ENCODE peak calls at places on chromosomes 3 and 15, in five cellular contexts. S is left lung; J is pancreas; I is CD8-positive, alpha-beta T cell; W is naive thymus-derived CD4-positive, alpha-beta T cell. G is an unnamed sample. For H3K9me3, the result is how much of the 10 kb centered on the place peaks cover.

GRCh38 chr3:13108861-13109260 is 35.6 kb upstream of the IQSEC1 start:
- DNase-seq in J (no peak), W (no peak), I (no peak), S (peak), G (no peak)

GRCh38 chr15:38758001-38758400 is 193.4 kb upstream of the RASGRP1 start:
- DNase-seq in I (no peak), W (no peak), J (no peak), S (no peak), G (no peak)

GRCh38 chr3:8734137-8734878 is 706 bp downstream of the CAV3 start:
- DNase-seq in I (no peak), J (no peak), W (no peak), S (no peak), G (no peak)

GRCh38 chr3:119588112-119588511 is 8.8 kb downstream of the ADPRH start:
- DNase-seq in S (peak), W (no peak), J (peak), I (no peak), G (no peak)

GRCh38 chr3:20589275-20589674 is 403.3 kb upstream of the SGO1 start:
- DNase-seq in S (no peak), I (no peak), W (no peak), J (no peak), G (no peak)

GRCh38 chr3:159881828-159882309 is 106.8 kb upstream of the IL12A start:
- DNase-seq in S (no peak), J (no peak), W (no peak), I (no peak), G (no peak)

GRCh38 chr15:60460931-60461330 is 18.0 kb downstream of the ICE2 start:
- DNase-seq in S (no peak), W (no peak), I (no peak), J (no peak), G (no peak)

GRCh38 chr15:56964182-56964581 is 45.7 kb downstream of the TCF12 start:
- DNase-seq in J (no peak), W (no peak), S (no peak), I (no peak), G (no peak)

GRCh38 chr15:80736571-80736970 is 41.5 kb downstream of the ABHD17C start:
- DNase-seq in S (no peak), W (no peak), J (no peak), I (no peak), G (no peak)

GRCh38 chr3:29156071-29156715 is 124.7 kb upstream of the RBMS3 start:
- DNase-seq in J (no peak), S (no peak), W (no peak), I (no peak), G (no peak)

GRCh38 chr3:72889310-72890165 is 1.7 kb downstream of the GXYLT2 start:
- DNase-seq in I (no peak), S (no peak), J (no peak), W (no peak), G (no peak)

GRCh38 chr15:48964898-48965297 is 1.2 kb upstream of the SHC4 start:
- DNase-seq in J (no peak), W (no peak), S (no peak), I (no peak), G (no peak)

GRCh38 chr15:68176601-68177000 is 28.5 kb downstream of the CALML4 start:
- DNase-seq in W (no peak), S (no peak), J (no peak), I (no peak), G (no peak)

GRCh38 chr3:61872077-61872706 is 310.8 kb downstream of the PTPRG start:
- DNase-seq in W (no peak), S (no peak), I (no peak), J (no peak), G (no peak)

GRCh38 chr3:20846792-20847191 is 660.8 kb upstream of the SGO1 start:
- DNase-seq in I (no peak), W (no peak), S (no peak), J (no peak), G (no peak)

GRCh38 chr3:77412591-77412990 is 372.7 kb downstream of the ROBO2 start:
- DNase-seq in I (no peak), W (no peak), S (no peak), J (no peak), G (no peak)

GRCh38 chr3:46946856-46947544 is 29.5 kb downstream of the CCDC12 start:
- DNase-seq in J (no peak), W (no peak), S (no peak), I (peak), G (peak)

GRCh38 chr3:64957639-64958038 is 269.8 kb upstream of the ADAMTS9 start:
- DNase-seq in S (no peak), I (no peak), W (no peak), J (no peak), G (no peak)

GRCh38 chr3:57942872-57943283 is 65.3 kb upstream of the FLNB start:
- DNase-seq in J (peak), I (no peak), S (peak), W (no peak), G (no peak)

GRCh38 chr3:15055019-15055557 is 10.0 kb downstream of the MRPS25 start:
- DNase-seq in J (no peak), S (no peak), W (no peak), I (no peak), G (peak)

GRCh38 chr15:81038975-81039607 is 38.4 kb downstream of the TLNRD1 start:
- DNase-seq in J (peak), I (no peak), S (peak), W (no peak), G (no peak)

GRCh38 chr3:127751163-127751621 is 71.1 kb downstream of the MGLL start:
- DNase-seq in W (no peak), J (no peak), I (no peak), S (no peak), G (no peak)

GRCh38 chr15:67180035-67180434 is 74.4 kb downstream of the AAGAB start:
- DNase-seq in W (no peak), J (no peak), S (no peak), I (no peak), G (no peak)

GRCh38 chr3:196168808-196169391 is 42.3 kb downstream of the ZDHHC19 start:
- DNase-seq in I (no peak), J (peak), W (no peak), S (no peak), G (no peak)

GRCh38 chr3:171833775-171834460 is 9.2 kb upstream of the TMEM212 start:
- DNase-seq in J (peak), W (no peak), I (no peak), S (no peak), G (no peak)

GRCh38 chr15:31606261-31606669 is 279.6 kb downstream of the KLF13 start:
- DNase-seq in I (no peak), W (no peak), J (no peak), S (no peak), G (no peak)

GRCh38 chr15:38698215-38698614 is 133.6 kb upstream of the RASGRP1 start:
- DNase-seq in S (no peak), W (no peak), J (no peak), I (no peak), G (peak)

GRCh38 chr3:71341721-71342120 is 241.8 kb downstream of the FOXP1 start:
- DNase-seq in J (no peak), I (no peak), S (no peak), W (no peak), G (no peak)

GRCh38 chr3:161320837-161321236 is 50.5 kb downstream of the SPTSSB start:
- DNase-seq in J (no peak), S (no peak), I (no peak), W (no peak), G (no peak)

GRCh38 chr3:72580246-72580756 is 267.9 kb downstream of the SHQ1 start:
- DNase-seq in W (no peak), I (no peak), J (no peak), S (no peak), G (no peak)

GRCh38 chr3:164687211-164687610 is 391.1 kb downstream of the SI start:
- DNase-seq in I (no peak), S (no peak), J (no peak), W (no peak), G (no peak)

GRCh38 chr15:47768730-47769129 is 51.4 kb downstream of the SEMA6D start:
- DNase-seq in J (no peak), W (no peak), S (no peak), I (no peak), G (no peak)

GRCh38 chr15:34616613-34617012 is 33.2 kb upstream of the GOLGA8B start:
- DNase-seq in I (no peak), J (no peak), W (no peak), S (no peak), G (no peak)

GRCh38 chr3:53140575-53141467 is 10.6 kb upstream of the RFT1 start:
- DNase-seq in I (no peak), J (no peak), S (no peak), W (no peak), G (no peak)

GRCh38 chr3:71066849-71067261 is 516.7 kb downstream of the FOXP1 start:
- DNase-seq in I (no peak), J (peak), S (no peak), W (peak), G (no peak)

GRCh38 chr3:32577174-32577573 is 6.5 kb upstream of the DYNC1LI1 start:
- DNase-seq in I (no peak), J (no peak), S (no peak), W (no peak), G (no peak)

GRCh38 chr3:188416041-188416440 is 262.1 kb downstream of the LPP start:
- DNase-seq in I (no peak), J (no peak), S (no peak), W (no peak), G (no peak)

GRCh38 chr15:77183066-77183465 is 112.2 kb upstream of the TSPAN3 start:
- DNase-seq in I (no peak), S (no peak), W (no peak), J (no peak), G (no peak)

GRCh38 chr3:190242147-190242546 is 80.1 kb downstream of the CLDN1 start:
- DNase-seq in I (no peak), S (no peak), J (no peak), W (no peak), G (no peak)
- H3K9me3 ChIP-seq in I (under half), S (under half), J (under half), W (under half), G (under half)

DNA sequence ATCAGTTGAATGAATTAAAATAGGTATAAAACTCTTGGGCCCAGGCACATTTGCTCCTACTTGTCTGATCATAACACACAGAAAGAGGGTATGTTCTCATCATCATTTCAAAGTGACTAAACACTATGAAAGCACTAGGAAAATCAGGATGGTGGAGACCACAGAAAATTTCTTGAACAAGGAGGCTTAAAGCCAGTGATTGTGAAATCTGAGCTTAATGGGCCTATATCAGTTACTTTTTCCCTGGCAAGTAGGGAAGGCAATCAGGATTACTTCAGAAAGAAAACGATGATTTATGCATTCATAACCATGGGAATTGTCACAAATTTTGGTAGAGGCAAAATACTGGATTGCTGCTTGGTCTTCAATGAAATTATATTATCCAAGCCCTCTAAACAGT is 434.4 kb upstream of the CNTN4 start:
- DNase-seq in W (no peak), S (no peak), I (no peak), J (no peak), G (no peak)
- H3K9me3 ChIP-seq in W (under half), S (under half), I (under half), J (under half), G (under half)

GRCh38 chr15:69493406-69493805 is 40.8 kb downstream of the RPLP1 start:
- DNase-seq in I (no peak), S (no peak), W (no peak), J (no peak), G (no peak)
- H3K9me3 ChIP-seq in I (under half), S (under half), W (under half), J (under half), G (under half)

GRCh38 chr15:25226360-25226759 is 212.5 kb downstream of the UBE3A start:
- DNase-seq in I (no peak), J (no peak), W (no peak), S (no peak), G (no peak)
- H3K9me3 ChIP-seq in I (under half), J (under half), W (under half), S (under half), G (under half)